ENCODE peak calls at places on chromosomes 1 and 21, in nine cellular contexts. Q is central memory CD4-positive, alpha-beta T cell; E is cardiac fibroblast; Z is NCI-H2171; C is astrocyte of the spinal cord; A is HEK293T; V is stimulated activated CD4-positive, alpha-beta T cell treated with anti-CD3 and anti-CD28 coated beads, Interleukin-12 subunit alpha, Interleukin-12 subunit beta, amount 100 ng/mL, for 4 hours; P is anterior cingulate cortex; H is GDM1. Y is an unnamed sample.

GRCh38 chr1:153617677-153618076 is 1.6 kb upstream of the S100A14 start:
- DNase-seq in Q (no peak), E (no peak), Z (no peak), C (peak; percentile 61), A (no peak), V (no peak), P (no peak), H (peak; percentile 59), Y (no peak)

GRCh38 chr1:164823486-164824279 is 264.7 kb downstream of the PBX1 start:
- DNase-seq in Q (no peak), E (peak; percentile 70), Z (no peak), C (peak; percentile 73), A (no peak), V (no peak), P (no peak), H (no peak), Y (no peak)

GRCh38 chr1:95793893-95794292 is 559.9 kb downstream of the RWDD3 start:
- DNase-seq in Q (no peak), E (peak; percentile 1), Z (no peak), C (no peak), A (peak; percentile 9), V (no peak), P (no peak), H (no peak), Y (no peak)

GRCh38 chr21:14864211-14865021 is 200.4 kb downstream of the NRIP1 start:
- DNase-seq in Q (no peak), E (peak; percentile 83), Z (no peak), C (peak; percentile 79), A (peak; percentile 61), V (peak; percentile 20), P (peak; percentile 46), H (peak; percentile 65), Y (peak; percentile 32)

GRCh38 chr1:50735443-50735842 is 224.6 kb downstream of the FAF1 start:
- DNase-seq in Q (no peak), E (peak; percentile 58), Z (peak; percentile 18), C (peak; percentile 46), A (peak; percentile 11), V (no peak), P (no peak), H (no peak), Y (no peak)

GRCh38 chr1:231534703-231535159 is 6.3 kb downstream of the TSNAX start:
- DNase-seq in Q (no peak), E (no peak), Z (no peak), C (no peak), A (no peak), V (no peak), P (no peak), H (no peak), Y (no peak)

GRCh38 chr1:105087496-105087895 is 1337.8 kb downstream of the AMY1C start:
- DNase-seq in Q (no peak), E (no peak), Z (no peak), C (peak; percentile 49), A (no peak), V (no peak), P (no peak), H (no peak), Y (no peak)

GRCh38 chr1:178417858-178418257 is 78.9 kb downstream of the CLEC20A start:
- DNase-seq in Q (no peak), E (peak; percentile 33), Z (no peak), C (peak; percentile 83), A (no peak), V (no peak), P (no peak), H (no peak), Y (no peak)

GRCh38 chr1:117753652-117754051 is 147.8 kb downstream of the TENT5C start:
- DNase-seq in Q (no peak), E (peak; percentile 75), Z (no peak), C (no peak), A (no peak), V (no peak), P (no peak), H (no peak), Y (no peak)

GRCh38 chr1:199573047-199573446 is 454.5 kb upstream of the NR5A2 start:
- DNase-seq in Q (no peak), E (no peak), Z (no peak), C (no peak), A (no peak), V (no peak), P (no peak), H (no peak), Y (no peak)

GRCh38 chr1:1179339-1179982 is 5.8 kb downstream of the TTLL10 start:
- DNase-seq in Q (no peak), E (no peak), Z (no peak), C (no peak), A (no peak), V (no peak), P (no peak), H (no peak), Y (no peak)

Y was measured in DMS 273 treated with DMSO at 0.1 percent for 48 hours.